ENCODE peak calls at places on chromosomes 16 and 17, in nine cellular contexts. P, J, L, G, X, S, M, D and C are unnamed samples.

GRCh38 chr16:4792951-4793513 is 2.1 kb upstream of the SMIM22 start:
- DNase-seq in P (no peak), S (no peak), J (no peak), X (no peak), D (no peak), G (no peak), L (no peak), M (no peak), C (no peak)

GRCh38 chr17:32159586-32160438 is 17.5 kb downstream of the RHOT1 start:
- DNase-seq in L (no peak), X (no peak), M (no peak), J (no peak), P (no peak), S (no peak), G (no peak), D (no peak), C (no peak)

GRCh38 chr17:77963441-77963840 is 4.9 kb downstream of the TNRC6C start:
- DNase-seq in D (no peak), S (peak; percentile 49), G (peak; percentile 66), L (peak; percentile 48), M (no peak), X (no peak), J (no peak), P (peak; percentile 95), C (no peak)

GRCh38 chr16:31086629-31086906 is 2.2 kb downstream of the PRSS53 start:
- DNase-seq in S (no peak), J (no peak), M (no peak), L (no peak), G (no peak), P (no peak), D (no peak), X (no peak), C (no peak)

GRCh38 chr16:24610421-24610765 is 71.0 kb downstream of the RBBP6 start:
- DNase-seq in G (no peak), J (no peak), P (peak; percentile 21), L (peak; percentile 26), D (no peak), M (no peak), X (no peak), S (no peak), C (peak; percentile 3)

GRCh38 chr16:49345829-49346228 is 27.8 kb upstream of the C16orf78 start:
- DNase-seq in J (no peak), G (no peak), X (no peak), L (no peak), S (peak; percentile 31), D (no peak), M (no peak), P (no peak), C (no peak)

GRCh38 chr16:10608687-10609409 is 28.4 kb upstream of the EMP2 start:
- DNase-seq in J (no peak), S (no peak), M (no peak), X (no peak), L (no peak), P (peak; percentile 57), D (no peak), G (no peak), C (no peak)

GRCh38 chr16:88323546-88324330 is 59.0 kb upstream of the ZNF469 start:
- DNase-seq in P (no peak), S (no peak), G (no peak), M (no peak), X (no peak), D (no peak), L (no peak), J (no peak), C (no peak)

GRCh38 chr17:59844884-59845594 is 47.7 kb downstream of the TUBD1 start:
- DNase-seq in G (no peak), L (no peak), S (peak; percentile 62), M (no peak), X (no peak), J (no peak), P (peak; percentile 70), D (no peak), C (no peak)

GRCh38 chr17:56110463-56111138 is 42.7 kb upstream of the ANKFN1 start:
- DNase-seq in G (no peak), M (no peak), D (no peak), S (no peak), X (no peak), J (no peak), L (no peak), P (no peak), C (no peak)

GRCh38 chr17:9021158-9021984 is at the start of gene NTN1:
- DNase-seq in D (no peak), S (peak; percentile 11), J (peak; percentile 64), M (no peak), P (peak; percentile 35), L (peak; percentile 30), X (peak; percentile 87), G (no peak), C (peak; percentile 67)

GRCh38 chr16:13419589-13419988 is 500.4 kb upstream of the ERCC4 start:
- DNase-seq in D (no peak), M (no peak), J (no peak), S (no peak), P (no peak), X (no peak), L (no peak), G (no peak), C (no peak)

GRCh38 chr17:76566988-76567431 is 18.6 kb downstream of the ST6GALNAC2 start:
- DNase-seq in D (no peak), J (no peak), G (no peak), L (no peak), X (no peak), S (no peak), P (no peak), M (no peak), C (no peak)

GRCh38 chr16:75566040-75566888 is at the start of gene GABARAPL2:
- DNase-seq in M (no peak), D (peak; percentile 87), X (peak; percentile 91), L (peak; percentile 79), P (peak; percentile 64), G (no peak), J (peak; percentile 95), S (peak; percentile 77), C (peak; percentile 97)

GRCh38 chr17:43871947-43872690 is 25.1 kb downstream of the CD300LG start:
- DNase-seq in X (no peak), G (no peak), L (peak; percentile 35), J (no peak), M (no peak), D (no peak), P (no peak), S (no peak), C (no peak)

GRCh38 chr17:37160940-37161339 is 212.2 kb downstream of the AATF start:
- DNase-seq in L (no peak), J (no peak), M (no peak), D (no peak), P (peak; percentile 51), S (peak; percentile 47), X (no peak), G (no peak), C (no peak)

GRCh38 chr16:48029768-48030167 is 126.0 kb downstream of the ABCC12 start:
- DNase-seq in L (no peak), D (no peak), M (no peak), G (no peak), P (no peak), S (no peak), J (no peak), X (no peak), C (no peak)

GRCh38 chr17:42153919-42154491 is 784 bp downstream of the RAB5C start:
- DNase-seq in L (no peak), M (no peak), J (no peak), S (no peak), P (peak; percentile 43), X (no peak), D (no peak), G (no peak), C (no peak)

GRCh38 chr16:4083347-4083870 is 32.8 kb downstream of the ADCY9 start:
- DNase-seq in M (no peak), J (no peak), L (no peak), D (no peak), P (no peak), G (no peak), X (no peak), S (no peak), C (no peak)

GRCh38 chr17:38749222-38750043 is 1.3 kb upstream of the PCGF2 start:
- DNase-seq in D (no peak), M (no peak), J (no peak), X (no peak), P (peak; percentile 50), G (no peak), S (peak; percentile 84), L (peak; percentile 67), C (peak; percentile 57)

GRCh38 chr17:44345497-44346026 is 460 bp downstream of the GRN start:
- DNase-seq in S (peak; percentile 76), X (no peak), L (peak; percentile 65), D (no peak), G (no peak), J (peak; percentile 30), P (peak; percentile 61), M (peak; percentile 41), C (peak; percentile 69)

GRCh38 chr17:2003525-2003924 is 21.6 kb downstream of the RTN4RL1 start:
- DNase-seq in P (no peak), G (no peak), D (no peak), L (no peak), J (no peak), M (no peak), X (no peak), S (no peak), C (no peak)

GRCh38 chr17:43814714-43815113 is 18.2 kb downstream of the MPP3 start:
- DNase-seq in M (no peak), J (no peak), P (peak; percentile 87), L (no peak), D (no peak), S (peak; percentile 63), X (no peak), G (peak; percentile 10), C (no peak)